ENCODE peak calls at places on chromosomes 16 and 17, in seven cellular contexts. F is cardiac muscle cell, S is esophagus squamous epithelium, O is neural progenitor cell, A is ovary, V is endodermal cell, Q is pancreas. K is an unnamed sample. For H3K4me1, the result is how much of the 10 kb centered on the place peaks cover.

GRCh38 chr17:57530026-57530425 is 215.1 kb downstream of the CCDC182 start:
- DNase-seq in A (no peak), O (no peak), F (no peak), S (no peak), Q (no peak), V (no peak), K (no peak)

GRCh38 chr16:86585821-86586611 is 7.7 kb downstream of the FOXL1 start:
- DNase-seq in F (no peak), Q (no peak), V (no peak), S (no peak), O (no peak), A (no peak), K (no peak)

GRCh38 chr17:18379246-18380146 is 1.9 kb downstream of the EVPLL start:
- DNase-seq in F (no peak), A (no peak), V (no peak), S (no peak), O (no peak), Q (no peak), K (no peak)

GRCh38 chr17:80477647-80478478 is 1.5 kb upstream of the NPTX1 start:
- DNase-seq in Q (peak), S (no peak), F (peak), V (peak), O (peak), A (peak), K (no peak)

GRCh38 chr17:39607851-39608130 is at the start of gene NEUROD2:
- DNase-seq in A (no peak), V (no peak), Q (no peak), F (no peak), O (no peak), S (no peak), K (no peak)

GRCh38 chr17:45284176-45285140 is 22.6 kb upstream of the SPATA32 start:
- DNase-seq in S (no peak), A (no peak), F (no peak), O (peak), V (peak), Q (no peak), K (no peak)

GRCh38 chr16:31701734-31702133 is 171.9 kb upstream of the ZNF267 start:
- DNase-seq in F (no peak), V (no peak), Q (no peak), A (no peak), S (no peak), O (no peak), K (no peak)

GRCh38 chr16:81035975-81036750 is 521 bp downstream of the ATMIN start:
- DNase-seq in A (no peak), Q (peak), F (peak), V (peak), O (peak), S (no peak), K (peak)

GRCh38 chr16:70589998-70590471 is 56.3 kb upstream of the IL34 start:
- DNase-seq in O (no peak), A (peak), S (no peak), V (no peak), Q (no peak), F (no peak), K (no peak)

GRCh38 chr16:1331712-1332617 is 1.5 kb upstream of the BAIAP3 start:
- DNase-seq in V (peak), S (no peak), A (no peak), Q (peak), F (no peak), O (peak), K (peak)

GRCh38 chr17:8726477-8726876 is 18.2 kb downstream of the CCDC42 start:
- DNase-seq in Q (no peak), S (no peak), A (no peak), O (no peak), F (no peak), V (no peak), K (no peak)

GRCh38 chr17:79427621-79428539 is 183.0 kb downstream of the RBFOX3 start:
- DNase-seq in S (no peak), Q (peak), V (peak), A (no peak), O (no peak), F (no peak), K (no peak)

GRCh38 chr16:5551909-5552308 is 454.3 kb upstream of the EEF2KMT start:
- DNase-seq in O (no peak), F (no peak), Q (no peak), A (no peak), S (no peak), V (no peak), K (no peak)

GRCh38 chr16:77540656-77541055 is 105.8 kb upstream of the ADAMTS18 start:
- DNase-seq in V (no peak), O (no peak), Q (no peak), A (no peak), F (no peak), S (no peak), K (no peak)

GRCh38 chr16:88764913-88765349 is 20.1 kb downstream of the PIEZO1 start:
- DNase-seq in A (no peak), O (no peak), F (peak), Q (peak), S (no peak), V (peak), K (peak)

GRCh38 chr17:16491703-16492612 is at the start of gene LRRC75A:
- DNase-seq in F (peak), A (peak), Q (peak), S (no peak), O (peak), V (peak), K (peak)

GRCh38 chr17:57622886-57623433 is 122.1 kb downstream of the CCDC182 start:
- DNase-seq in A (no peak), F (peak), S (no peak), Q (no peak), O (no peak), V (no peak), K (no peak)

GRCh38 chr16:69217433-69217832 is 30.5 kb downstream of the SNTB2 start:
- DNase-seq in A (no peak), F (no peak), V (no peak), S (no peak), O (no peak), Q (no peak), K (no peak)

GRCh38 chr17:68455756-68456528 is 1.4 kb downstream of the WIPI1 start:
- DNase-seq in S (no peak), Q (no peak), F (no peak), O (no peak), A (no peak), V (no peak), K (no peak)

GRCh38 chr16:25279491-25279890 is 21.8 kb upstream of the ZKSCAN2 start:
- DNase-seq in V (no peak), Q (no peak), A (no peak), O (no peak), S (no peak), F (no peak), K (no peak)

GRCh38 chr17:37148171-37148570 is 199.4 kb downstream of the AATF start:
- DNase-seq in Q (no peak), F (no peak), O (no peak), A (no peak), V (no peak), S (no peak), K (no peak)

GRCh38 chr16:73265124-73265838 is 217.4 kb upstream of the ZFHX3 start:
- DNase-seq in A (no peak), F (no peak), V (peak), S (no peak), Q (no peak), O (no peak), K (no peak)

GRCh38 chr17:65301184-65301583 is 164.0 kb downstream of the RGS9 start:
- DNase-seq in O (no peak), V (no peak), Q (no peak), A (no peak), S (no peak), F (no peak), K (no peak)

GRCh38 chr17:76265624-76266243 is 586 bp downstream of the UBALD2 start:
- DNase-seq in V (peak), Q (peak), O (peak), A (peak), F (peak), S (no peak), K (peak)

GRCh38 chr16:88008835-88009234 is 57.6 kb downstream of the BANP start:
- DNase-seq in A (peak), S (no peak), O (no peak), Q (no peak), F (no peak), V (peak), K (no peak)

GRCh38 chr16:88738167-88739084 is 32.1 kb downstream of the CTU2 start:
- DNase-seq in O (no peak), F (no peak), S (no peak), A (no peak), V (no peak), Q (no peak), K (no peak)

GRCh38 chr17:62661337-62661736 is 33.9 kb downstream of the MRC2 start:
- DNase-seq in V (no peak), Q (no peak), F (no peak), O (no peak), A (no peak), S (no peak), K (no peak)

GRCh38 chr16:50336884-50337283 is 31.9 kb downstream of the BRD7 start:
- DNase-seq in F (no peak), A (no peak), V (no peak), S (no peak), O (no peak), Q (no peak), K (no peak)

GRCh38 chr17:62704381-62704971 is 77.0 kb downstream of the MRC2 start:
- DNase-seq in O (no peak), A (peak), F (peak), S (no peak), V (peak), Q (no peak), K (no peak)

GRCh38 chr16:83115491-83116232 is 488.9 kb downstream of the CDH13 start:
- DNase-seq in Q (no peak), S (no peak), V (no peak), O (no peak), A (no peak), F (no peak), K (no peak)

GRCh38 chr17:52762794-52763167 is 604.3 kb upstream of the CA10 start:
- DNase-seq in V (peak), F (no peak), Q (no peak), O (no peak), A (no peak), S (no peak), K (no peak)

GRCh38 chr16:58125781-58126335 is 3.3 kb downstream of the CFAP20 start:
- DNase-seq in V (no peak), Q (no peak), S (no peak), A (no peak), F (no peak), O (no peak), K (no peak)
- TF ChIP-seq CTCF in V (no peak), Q (no peak), S (no peak), A (no peak), F (peak), O (no peak), K (no peak)

DNA sequence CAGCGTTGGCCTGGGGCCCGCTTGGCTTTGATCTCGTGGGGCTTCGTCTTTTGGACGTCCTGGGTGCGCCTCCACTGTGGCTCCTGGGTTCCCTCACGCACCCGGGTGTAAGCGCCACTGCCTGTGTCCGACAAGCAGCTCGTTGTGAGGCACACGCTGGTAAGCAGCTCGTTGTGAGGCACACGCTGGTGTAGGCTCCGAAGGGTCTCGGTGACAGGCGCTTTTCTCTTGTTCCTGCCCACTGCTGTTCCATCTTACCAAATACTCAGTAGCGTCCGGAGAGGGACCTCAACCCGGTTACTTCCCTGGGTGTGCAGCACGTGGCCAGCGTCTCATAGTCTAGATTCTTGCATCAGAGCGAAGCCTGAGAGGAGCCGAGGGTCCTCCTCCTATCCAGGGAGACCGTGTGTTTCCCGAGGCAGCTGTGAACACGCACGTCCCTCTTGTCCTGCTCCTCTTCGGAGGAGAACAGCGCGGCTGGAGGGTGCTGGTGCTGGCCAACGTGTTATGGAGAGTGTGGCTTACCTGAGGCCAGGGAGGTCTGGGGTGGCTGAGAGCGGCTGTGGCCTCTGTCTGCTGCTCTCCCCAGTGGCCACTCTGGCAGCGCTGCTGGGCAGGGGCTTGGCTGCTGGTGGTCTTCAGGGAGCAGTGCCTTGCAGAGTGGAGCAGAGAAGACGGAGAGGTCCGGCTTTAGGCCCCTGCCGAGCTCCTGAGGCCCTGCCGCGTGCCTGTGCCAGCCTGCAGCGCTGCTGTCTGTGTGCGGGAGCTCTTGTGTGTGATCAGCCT is 32.1 kb upstream of the ZNF750 start:
- DNase-seq in F (no peak), Q (peak), V (no peak), S (no peak), A (no peak), O (no peak), K (peak)
- H3K4me1 ChIP-seq in F (under half), Q (under half), V (under half), S (under half), A (under half), O (under half), K (under half)

GRCh38 chr16:9119795-9120194 is 28.4 kb downstream of the HAPSTR1 start:
- DNase-seq in S (no peak), O (no peak), Q (no peak), F (no peak), A (no peak), V (no peak), K (no peak)
- TF ChIP-seq CTCF in S (no peak), O (no peak), Q (no peak), F (no peak), A (no peak), V (no peak), K (no peak)

GRCh38 chr17:21021208-21021803 is 21.5 kb downstream of the USP22 start:
- DNase-seq in Q (no peak), A (no peak), O (no peak), S (no peak), V (no peak), F (no peak), K (no peak)
- H3K4me1 ChIP-seq in Q (under half), A (under half), O (under half), S (under half), V (under half), F (under half), K (under half)

DNA sequence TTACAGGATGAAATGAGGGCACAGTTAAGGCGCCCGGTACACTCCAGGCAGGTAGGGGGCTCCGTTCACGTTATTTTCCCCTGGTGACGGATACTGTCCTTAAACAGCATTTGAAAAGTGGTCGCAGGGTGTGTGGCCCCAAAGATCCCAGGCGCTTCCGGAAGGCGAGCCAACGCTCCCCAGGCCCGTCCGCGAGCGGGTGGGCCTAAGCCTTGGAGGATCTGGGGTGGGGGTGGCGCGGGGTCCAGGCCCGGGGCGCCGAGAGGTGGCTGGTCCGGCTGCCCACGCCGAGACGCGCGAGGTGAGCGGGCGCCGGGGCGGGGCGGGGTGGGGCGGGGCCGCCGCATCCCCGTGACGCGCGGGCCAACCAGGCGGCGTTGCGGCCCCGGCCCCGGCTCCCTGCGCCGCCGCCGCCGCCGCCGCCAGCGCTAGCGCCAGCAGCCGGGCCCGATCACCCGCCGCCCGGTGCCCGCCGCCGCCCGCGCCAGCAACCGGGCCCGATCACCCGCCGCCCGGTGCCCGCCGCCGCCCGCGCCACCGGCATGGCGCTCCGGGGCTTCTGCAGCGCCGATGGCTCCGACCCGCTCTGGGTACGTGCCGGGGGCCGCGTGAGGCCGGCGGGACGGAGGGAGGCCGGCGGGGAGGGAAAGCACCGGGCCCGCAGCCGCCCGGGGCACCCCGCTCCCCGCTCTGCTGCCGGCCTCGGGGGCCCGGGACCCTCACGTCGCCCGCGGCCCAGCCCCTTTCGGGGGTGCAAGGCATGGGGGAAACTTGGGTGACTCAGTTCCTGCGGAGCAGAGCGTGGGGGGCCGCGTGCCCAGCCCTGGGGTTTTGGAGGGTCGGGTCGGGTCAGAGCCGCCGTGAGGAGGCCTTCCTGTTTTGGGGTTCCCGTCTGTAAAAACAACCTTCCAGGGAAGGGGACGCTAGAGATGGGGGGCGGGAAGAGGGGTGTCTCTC is at the start of gene ABCC1:
- DNase-seq in V (peak), S (no peak), A (peak), Q (peak), F (peak), O (peak), K (peak)
- TF ChIP-seq CTCF in V (peak), S (no peak), A (no peak), Q (no peak), F (no peak), O (no peak), K (no peak)

DNA sequence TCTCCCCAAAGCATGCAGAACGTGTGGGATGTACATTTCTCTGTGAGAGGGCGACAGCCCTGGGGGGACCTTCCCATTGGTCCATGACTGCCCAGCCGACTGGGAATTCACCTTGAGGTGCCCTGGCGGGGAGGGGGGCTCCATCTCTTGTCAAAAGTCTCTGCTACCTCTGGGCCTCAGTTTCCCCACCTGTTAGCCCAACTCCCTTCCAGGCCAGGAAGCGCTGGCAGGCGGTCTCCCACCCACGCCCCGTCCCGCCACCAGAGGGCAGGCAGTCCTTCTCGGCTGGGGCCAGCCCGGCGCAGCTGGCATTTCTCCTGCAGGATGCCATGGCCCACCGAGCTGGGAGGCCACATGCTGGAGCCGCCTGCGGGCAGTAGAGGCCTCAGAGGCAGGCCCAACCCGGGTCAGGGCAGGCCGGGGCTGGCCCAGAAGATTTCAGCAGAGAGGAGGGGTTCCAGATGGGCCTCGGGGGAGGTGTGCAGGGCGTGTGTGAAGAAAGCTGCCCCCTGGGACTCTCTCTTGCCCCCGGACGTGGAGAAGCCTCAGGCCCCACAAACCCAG is 16.6 kb downstream of the CD7 start:
- DNase-seq in V (peak), O (peak), A (peak), Q (peak), S (no peak), F (peak), K (peak)
- H3K4me1 ChIP-seq in V (under half), O (under half), A (under half), Q (under half), S (under half), F (under half), K (under half)

GRCh38 chr17:41263212-41263611 is 2.0 kb upstream of the KRTAP9-6 start:
- DNase-seq in F (no peak), A (no peak), V (no peak), Q (no peak), S (no peak), O (no peak), K (no peak)
- TF ChIP-seq CTCF in F (no peak), A (no peak), V (no peak), Q (no peak), S (no peak), O (no peak), K (no peak)